ENCODE peak calls at places on chromosomes 13 and 19, in eight cellular contexts. T is endodermal cell, A is prostate gland, W is hepatocyte, U is AG04450, R is ovary, Z is tibial nerve, F is adrenal gland. H is an unnamed sample. For H3K9me3, the result is how much of the 10 kb centered on the place peaks cover.

GRCh38 chr19:11458236-11458900 is 22.5 kb downstream of the ELAVL3 start:
- DNase-seq in T (no peak), A (no peak), Z (no peak), U (no peak), F (no peak), R (no peak), W (no peak), H (no peak)

GRCh38 chr13:37065893-37066526 is 6.5 kb upstream of the SUPT20H start:
- DNase-seq in W (no peak), R (no peak), F (no peak), Z (no peak), T (peak), A (no peak), U (no peak), H (no peak)

GRCh38 chr13:68813397-68813796 is 1294.2 kb upstream of the ATXN8OS start:
- DNase-seq in R (no peak), A (no peak), F (no peak), U (no peak), Z (no peak), W (no peak), T (no peak), H (no peak)

GRCh38 chr19:29663861-29664752 is 1.2 kb upstream of the PLEKHF1 start:
- DNase-seq in T (no peak), R (no peak), U (no peak), A (peak), Z (no peak), W (no peak), F (no peak), H (no peak)

GRCh38 chr19:17069249-17069648 is 6.0 kb downstream of the HAUS8 start:
- DNase-seq in R (no peak), W (no peak), Z (no peak), F (no peak), T (peak), A (no peak), U (no peak), H (no peak)

GRCh38 chr13:23949736-23950135 is 52.4 kb upstream of the C1QTNF9B start:
- DNase-seq in W (no peak), Z (no peak), F (no peak), T (no peak), A (no peak), U (no peak), R (no peak), H (no peak)

GRCh38 chr13:44379885-44380284 is 6.3 kb downstream of the SERP2 start:
- DNase-seq in R (no peak), Z (no peak), W (peak), A (no peak), U (no peak), T (no peak), F (no peak), H (no peak)

GRCh38 chr13:41942462-41943094 is 18.3 kb downstream of the VWA8 start:
- DNase-seq in T (peak), U (peak), A (no peak), Z (no peak), R (no peak), W (peak), F (peak), H (no peak)

GRCh38 chr13:99506632-99507031 is 5.4 kb downstream of the TM9SF2 start:
- DNase-seq in F (no peak), U (no peak), W (no peak), R (no peak), Z (no peak), A (no peak), T (no peak), H (no peak)

GRCh38 chr13:113864303-113864890 is 521 bp upstream of the GAS6 start:
- DNase-seq in U (no peak), Z (no peak), T (peak), W (no peak), A (no peak), F (no peak), R (no peak), H (peak)

GRCh38 chr13:104816716-104817115 is 1718.7 kb downstream of the EFNB2 start:
- DNase-seq in Z (no peak), U (no peak), A (no peak), W (no peak), R (no peak), T (no peak), F (no peak), H (no peak)

GRCh38 chr13:65330287-65330686 is 1899.8 kb downstream of the PCDH9 start:
- DNase-seq in T (no peak), W (no peak), Z (no peak), U (no peak), F (no peak), R (no peak), A (no peak), H (no peak)

GRCh38 chr13:83753912-83754624 is 128.2 kb downstream of the SLITRK1 start:
- DNase-seq in A (no peak), T (no peak), U (no peak), W (no peak), R (no peak), F (no peak), Z (no peak), H (no peak)

GRCh38 chr13:98773921-98774320 is 21.4 kb upstream of the SLC15A1 start:
- DNase-seq in R (no peak), A (no peak), T (no peak), Z (no peak), W (no peak), F (no peak), U (no peak), H (no peak)

GRCh38 chr13:105598551-105598950 is 936.9 kb downstream of the EFNB2 start:
- DNase-seq in W (no peak), Z (no peak), R (no peak), T (no peak), U (no peak), F (no peak), A (no peak), H (no peak)

GRCh38 chr13:100381595-100382224 is 206.9 kb downstream of the GGACT start:
- DNase-seq in A (no peak), F (no peak), T (no peak), W (no peak), U (no peak), Z (no peak), R (no peak), H (no peak)

GRCh38 chr19:55216461-55217198 is 7.3 kb upstream of the PTPRH start:
- DNase-seq in A (peak), W (peak), U (peak), T (peak), R (peak), Z (peak), F (peak), H (peak)

GRCh38 chr13:107650081-107650701 is 565.1 kb downstream of the LIG4 start:
- DNase-seq in Z (peak), A (no peak), U (no peak), R (peak), T (peak), F (peak), W (peak), H (peak)

GRCh38 chr19:43476606-43477005 is 11.2 kb upstream of the LYPD3 start:
- DNase-seq in F (no peak), U (peak), T (no peak), A (no peak), R (no peak), W (no peak), Z (no peak), H (no peak)

GRCh38 chr13:38395505-38395803 is 45.8 kb downstream of the UFM1 start:
- DNase-seq in R (no peak), F (no peak), Z (no peak), U (no peak), T (no peak), W (peak), A (no peak), H (no peak)

GRCh38 chr19:16190198-16190597 is 5.0 kb downstream of the FAM32A start:
- DNase-seq in F (no peak), Z (no peak), A (no peak), W (no peak), R (no peak), U (no peak), T (no peak), H (no peak)

GRCh38 chr19:42116308-42117075 is 15.8 kb downstream of the POU2F2 start:
- DNase-seq in A (no peak), W (no peak), T (no peak), U (no peak), Z (no peak), R (no peak), F (no peak), H (no peak)
- TF ChIP-seq CTCF in A (no peak), W (no peak), T (peak), U (peak), Z (no peak), R (no peak), F (no peak), H (no peak)

DNA sequence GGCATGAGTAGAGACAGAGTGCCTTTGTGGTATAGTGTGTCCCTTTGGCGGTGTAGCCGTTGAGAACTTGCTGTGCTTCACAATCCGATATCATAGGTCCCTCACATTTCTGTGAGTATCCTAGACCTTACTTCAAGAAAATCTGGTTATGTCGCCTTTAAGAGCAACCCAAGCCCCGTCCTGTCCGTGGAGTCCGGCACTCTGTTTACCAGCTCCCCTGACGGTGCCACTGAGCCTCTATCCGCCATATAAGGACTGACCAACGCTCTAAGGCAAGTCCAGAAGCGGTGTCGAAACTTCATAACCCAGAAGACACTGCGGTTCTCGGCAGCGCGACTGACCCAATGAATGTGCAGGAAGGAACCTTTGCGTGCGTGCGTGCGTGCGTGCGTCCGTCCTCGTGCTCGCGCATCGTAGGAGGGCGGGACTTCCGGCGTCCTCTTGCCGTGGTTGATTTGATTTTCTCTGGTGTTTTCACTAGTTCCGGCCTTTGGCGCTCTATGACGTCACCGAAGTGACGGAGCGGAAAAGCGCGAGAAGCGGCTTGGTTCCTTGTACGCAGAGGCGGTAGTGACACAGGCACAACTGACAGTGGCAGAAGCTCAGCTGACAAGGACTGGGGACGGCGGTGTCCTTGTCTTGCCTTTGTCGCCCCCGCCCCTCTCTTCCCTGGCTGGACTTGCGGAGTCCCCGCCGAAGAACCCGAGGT is at the start of the genes TRAPPC2B and ZNF547:
- DNase-seq in Z (peak), U (peak), A (peak), R (peak), F (peak), T (peak), W (peak), H (peak)
- H3K9me3 ChIP-seq in Z (half or more), U (under half), A (under half), R (under half), F (under half), T (under half), W (under half), H (under half)

GRCh38 chr13:109301276-109301675 is 485.1 kb downstream of the IRS2 start:
- DNase-seq in W (no peak), F (no peak), U (no peak), R (no peak), Z (no peak), A (no peak), T (no peak), H (no peak)
- TF ChIP-seq CTCF in W (no peak), F (no peak), U (no peak), R (no peak), Z (no peak), A (no peak), T (no peak), H (no peak)

GRCh38 chr19:22256856-22257255 is 29.4 kb upstream of the ZNF729 start:
- DNase-seq in U (no peak), Z (no peak), W (no peak), F (no peak), R (no peak), A (no peak), T (no peak), H (no peak)
- H3K9me3 ChIP-seq in U (under half), Z (under half), W (under half), F (under half), R (under half), A (under half), T (half or more), H (under half)

GRCh38 chr19:2337329-2337707 is 8.8 kb downstream of the SPPL2B start:
- DNase-seq in U (no peak), Z (no peak), T (peak), R (peak), W (peak), F (peak), A (no peak), H (no peak)
- TF ChIP-seq CTCF in U (no peak), Z (peak), T (peak), R (no peak), W (peak), F (peak), A (no peak), H (no peak)

DNA sequence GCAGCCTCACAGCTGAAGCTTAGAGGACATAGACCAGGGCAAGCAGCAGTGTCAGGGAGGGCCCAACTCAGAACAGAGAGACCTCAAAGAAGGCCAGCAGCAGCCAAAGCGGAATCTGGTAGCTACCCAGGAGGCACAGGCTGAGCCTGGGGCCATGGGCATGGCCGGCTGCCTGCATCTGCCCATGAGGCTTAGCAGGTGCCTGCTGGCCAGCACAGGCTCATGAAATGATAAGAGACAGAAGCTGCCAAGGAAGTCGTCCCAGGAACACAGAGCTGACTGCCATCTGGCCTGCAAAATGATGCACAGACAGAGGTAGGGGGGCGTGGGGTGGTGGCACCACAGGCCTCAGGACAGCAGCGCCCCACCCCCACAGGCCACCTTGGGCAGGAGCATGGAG is 29.2 kb downstream of the TUBA3C start:
- DNase-seq in Z (no peak), A (no peak), U (no peak), F (no peak), R (no peak), W (no peak), T (no peak), H (no peak)
- H3K9me3 ChIP-seq in Z (under half), A (under half), U (half or more), F (under half), R (under half), W (under half), T (half or more), H (under half)

DNA sequence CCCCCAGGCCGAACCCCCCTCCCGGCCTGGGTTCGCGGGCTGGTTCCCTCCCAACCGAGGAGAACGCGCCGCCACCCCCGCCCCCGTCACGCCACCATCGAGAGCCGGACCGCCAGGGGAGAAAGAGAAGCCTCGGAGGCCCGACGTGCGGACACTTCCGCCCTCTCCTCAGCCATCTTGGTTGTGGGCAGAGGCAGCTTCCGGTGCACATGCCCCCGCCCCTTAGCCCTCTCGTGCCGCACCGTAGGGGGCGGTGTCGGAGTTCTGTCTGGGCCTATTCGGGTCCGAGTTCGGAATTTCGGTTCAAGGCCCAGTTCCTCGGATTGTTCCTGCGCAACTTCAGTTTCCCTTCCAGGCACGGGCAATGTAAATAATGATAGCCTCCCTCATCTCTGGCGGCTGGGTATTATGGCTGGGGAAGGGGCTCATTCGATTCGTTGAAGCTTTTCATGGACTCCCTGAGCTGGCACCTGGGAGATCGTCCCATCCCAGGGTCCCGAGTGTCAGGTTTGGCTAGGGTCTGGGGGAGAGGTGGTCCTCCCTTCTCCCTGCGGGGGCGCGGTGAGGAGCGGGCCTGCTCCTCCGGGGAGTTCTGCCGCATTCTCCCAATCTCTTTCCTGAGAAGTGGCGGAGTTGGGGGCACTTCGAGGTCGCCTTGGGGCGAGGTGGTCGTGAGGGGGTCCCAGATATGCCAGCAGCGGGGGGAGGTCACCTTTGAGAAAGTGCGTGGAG is at the start of the genes IER2 and STX10:
- DNase-seq in R (peak), F (peak), U (peak), A (peak), T (peak), W (peak), Z (peak), H (peak)
- TF ChIP-seq CTCF in R (peak), F (peak), U (peak), A (peak), T (peak), W (peak), Z (peak), H (peak)

GRCh38 chr19:14835011-14835410 is at the start of the genes OR7A5 and OR7C1:
- DNase-seq in W (no peak), R (no peak), Z (no peak), U (no peak), T (no peak), A (peak), F (peak), H (no peak)
- H3K9me3 ChIP-seq in W (under half), R (under half), Z (under half), U (under half), T (half or more), A (under half), F (under half), H (under half)

GRCh38 chr13:109500146-109500773 is 286.1 kb downstream of the IRS2 start:
- DNase-seq in Z (no peak), R (no peak), F (peak), W (no peak), A (no peak), U (no peak), T (peak), H (no peak)
- TF ChIP-seq CTCF in Z (no peak), R (no peak), F (peak), W (no peak), A (no peak), U (peak), T (peak), H (no peak)

H was measured in colonic mucosa.